ENCODE peak calls at places on chromosomes 16 and 17, in ten cellular contexts. Q, R, T, M, Y, W, Z, S, C and X are unnamed samples.

GRCh38 chr16:65782537-65783290 is 583.8 kb upstream of the CDH5 start:
- DNase-seq in Q (no peak), Z (no peak), W (peak), C (peak), Y (no peak), M (no peak), T (peak), R (no peak), S (no peak), X (no peak)

GRCh38 chr16:88299751-88300462 is 82.9 kb upstream of the ZNF469 start:
- DNase-seq in Q (no peak), S (no peak), M (no peak), R (no peak), T (no peak), C (no peak), Z (no peak), W (no peak), Y (no peak), X (no peak)

GRCh38 chr17:15233022-15233805 is 31.9 kb downstream of the PMP22 start:
- DNase-seq in R (no peak), Z (no peak), W (peak), T (peak), Q (no peak), M (no peak), C (peak), Y (no peak), S (peak), X (no peak)

GRCh38 chr17:20278805-20279204 is 188.5 kb downstream of the LGALS9B start:
- DNase-seq in S (no peak), Q (no peak), M (no peak), Z (no peak), R (no peak), C (no peak), Y (no peak), W (no peak), T (no peak), X (no peak)

GRCh38 chr17:66772148-66772812 is 62.6 kb upstream of the CACNG5 start:
- DNase-seq in M (peak), T (no peak), C (no peak), Z (no peak), Y (no peak), Q (no peak), R (no peak), W (no peak), S (no peak), X (no peak)

GRCh38 chr16:1678500-1679098 is 520 bp downstream of the JPT2 start:
- DNase-seq in R (peak), W (peak), Z (no peak), M (peak), Y (no peak), S (peak), T (peak), C (peak), Q (no peak), X (no peak)

GRCh38 chr17:46151762-46152161 is 41.5 kb downstream of the KANSL1 start:
- DNase-seq in R (no peak), Z (no peak), T (no peak), M (no peak), C (no peak), W (peak), Q (no peak), Y (no peak), S (no peak), X (no peak)

GRCh38 chr17:66312912-66313311 is 10.5 kb downstream of the PRKCA start:
- DNase-seq in Z (no peak), S (no peak), Y (no peak), W (no peak), Q (no peak), R (no peak), T (no peak), C (no peak), M (no peak), X (no peak)

GRCh38 chr16:85902366-85903155 is 3.6 kb downstream of the IRF8 start:
- DNase-seq in Q (no peak), Z (peak), S (peak), T (peak), M (no peak), W (no peak), C (no peak), Y (no peak), R (peak), X (no peak)

GRCh38 chr17:68399638-68400403 is 57.5 kb downstream of the WIPI1 start:
- DNase-seq in W (peak), Z (no peak), Q (peak), M (no peak), T (peak), R (no peak), S (no peak), C (no peak), Y (no peak), X (no peak)

GRCh38 chr17:32780721-32781120 is 96.2 kb downstream of the MYO1D start:
- DNase-seq in Z (no peak), M (no peak), Q (no peak), T (no peak), Y (no peak), W (no peak), C (no peak), R (no peak), S (no peak), X (no peak)

GRCh38 chr17:30291571-30292489 is at the start of gene BLMH:
- DNase-seq in M (peak), C (peak), Q (peak), Y (peak), S (peak), Z (peak), R (peak), W (peak), T (peak), X (peak)

GRCh38 chr16:87190288-87191240 is 126.6 kb downstream of the C16orf95 start:
- DNase-seq in T (no peak), S (no peak), R (no peak), Y (no peak), Z (no peak), W (peak), Q (no peak), C (no peak), M (no peak), X (no peak)

GRCh38 chr17:4968916-4969550 is 1.4 kb upstream of the SPAG7 start:
- DNase-seq in Q (peak), M (no peak), Z (no peak), T (peak), R (no peak), Y (no peak), C (peak), S (peak), W (peak), X (no peak)

GRCh38 chr16:16163571-16163970 is 59.7 kb downstream of the ABCC6 start:
- DNase-seq in M (no peak), Z (no peak), W (no peak), C (no peak), Y (no peak), S (no peak), T (no peak), Q (no peak), R (no peak), X (no peak)

GRCh38 chr16:13429411-13429810 is 490.5 kb upstream of the ERCC4 start:
- DNase-seq in T (no peak), R (no peak), C (no peak), Y (no peak), Z (no peak), M (no peak), Q (no peak), W (peak), S (no peak), X (no peak)

GRCh38 chr16:57061084-57061905 is 31.1 kb upstream of the CPNE2 start:
- DNase-seq in S (no peak), Y (peak), T (peak), C (peak), Z (no peak), M (no peak), R (no peak), Q (peak), W (peak), X (no peak)

GRCh38 chr17:61405686-61406542 is 6.3 kb downstream of the TBX2 start:
- DNase-seq in S (no peak), M (no peak), Z (no peak), W (no peak), C (no peak), T (no peak), R (no peak), Q (peak), Y (peak), X (no peak)

GRCh38 chr17:74078363-74078762 is 125.1 kb upstream of the RPL38 start:
- DNase-seq in S (peak), Y (no peak), T (no peak), C (no peak), W (no peak), R (no peak), Z (no peak), M (no peak), Q (no peak), X (no peak)

GRCh38 chr17:35428229-35428628 is 4.1 kb downstream of the SLFN12 start:
- DNase-seq in Z (no peak), Q (no peak), Y (no peak), C (no peak), M (no peak), T (no peak), R (no peak), W (no peak), S (no peak), X (no peak)

GRCh38 chr16:86398622-86399021 is 111.7 kb upstream of the FOXF1 start:
- DNase-seq in C (no peak), W (peak), R (no peak), Y (no peak), M (no peak), S (no peak), Q (no peak), Z (no peak), T (peak), X (no peak)

GRCh38 chr16:31382485-31383161 is 10.5 kb upstream of the ITGAD start:
- DNase-seq in S (peak), Q (no peak), R (peak), M (peak), Z (peak), T (peak), W (no peak), Y (no peak), C (peak), X (no peak)
- TF ChIP-seq CTCF in S (peak), Q (no peak), R (peak), M (peak), Z (peak), T (peak), W (peak), Y (no peak), C (peak), X (no peak)

DNA sequence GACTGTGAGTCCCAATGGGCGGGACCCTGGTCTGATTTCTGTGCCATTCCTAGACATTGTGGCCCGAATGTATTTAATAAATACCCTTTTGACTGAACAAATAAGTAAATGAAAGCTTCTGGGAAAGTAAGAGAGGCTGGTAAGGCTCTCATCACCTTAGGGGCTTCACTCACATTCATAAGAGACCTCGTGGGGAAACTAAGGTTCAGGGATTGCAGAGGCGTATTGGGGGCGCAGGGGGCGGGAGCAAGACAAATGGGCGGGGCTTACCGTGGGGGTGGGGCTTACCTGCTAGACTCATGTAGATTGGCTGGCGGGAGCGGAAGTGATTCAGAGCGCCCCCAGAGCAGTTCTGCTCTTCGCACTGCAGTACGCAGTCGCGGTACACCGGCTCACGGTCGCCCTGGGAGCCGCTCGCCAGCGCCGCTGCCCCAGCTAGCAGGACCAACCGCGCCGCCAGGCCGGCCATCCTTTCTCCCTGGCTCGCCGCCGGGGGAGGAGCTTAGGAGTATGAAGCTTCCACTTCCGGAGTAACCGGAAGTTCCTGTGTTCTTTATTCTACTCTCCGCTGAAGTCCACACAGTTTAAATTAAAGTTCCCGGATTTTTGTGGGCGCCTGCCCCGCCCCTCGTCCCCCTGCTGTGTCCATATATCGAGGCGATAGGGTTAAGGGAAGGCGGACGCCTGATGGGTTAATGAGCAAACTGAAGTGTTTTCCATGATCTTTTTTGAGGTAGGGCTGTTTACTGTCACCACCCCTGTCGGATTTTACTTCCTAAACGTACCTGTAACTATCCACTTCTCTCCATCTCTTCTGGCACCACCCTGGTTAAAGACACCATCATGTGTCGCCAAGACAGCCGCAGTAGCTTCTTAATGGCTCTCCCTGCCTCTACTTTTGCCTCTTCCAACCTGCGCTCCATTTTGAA is at the start of gene PGAP3:
- DNase-seq in Q (peak), W (peak), S (peak), M (peak), Z (peak), T (peak), R (peak), Y (peak), C (peak), X (peak)
- TF ChIP-seq CTCF in Q (no peak), W (no peak), S (no peak), M (no peak), Z (peak), T (no peak), R (no peak), Y (no peak), C (no peak), X (no peak)

GRCh38 chr17:75487351-75488070 is 27.8 kb downstream of the CASKIN2 start:
- DNase-seq in W (no peak), R (peak), Q (peak), Y (peak), S (no peak), T (peak), M (no peak), Z (peak), C (no peak), X (no peak)
- TF ChIP-seq CTCF in W (peak), R (no peak), Q (no peak), Y (no peak), S (no peak), T (no peak), M (no peak), Z (no peak), C (no peak), X (no peak)

GRCh38 chr16:54462766-54463165 is 176.2 kb upstream of the IRX3 start:
- DNase-seq in T (no peak), Y (no peak), S (no peak), Z (no peak), Q (no peak), C (no peak), W (no peak), R (no peak), M (no peak), X (no peak)

GRCh38 chr16:54459509-54460235 is 173.1 kb upstream of the IRX3 start:
- DNase-seq in Q (no peak), C (no peak), T (no peak), Z (no peak), Y (no peak), S (no peak), R (no peak), M (no peak), W (peak), X (no peak)

GRCh38 chr16:54465063-54465462 is 178.5 kb upstream of the IRX3 start:
- DNase-seq in Y (no peak), T (no peak), M (no peak), W (no peak), S (no peak), Q (no peak), R (no peak), C (no peak), Z (no peak), X (no peak)

GRCh38 chr16:54460254-54460860 is 173.8 kb upstream of the IRX3 start:
- DNase-seq in Y (no peak), M (no peak), Q (no peak), W (no peak), T (no peak), R (no peak), Z (no peak), C (no peak), S (no peak), X (no peak)

GRCh38 chr16:54462151-54462651 is 175.6 kb upstream of the IRX3 start:
- DNase-seq in Y (no peak), M (no peak), R (no peak), C (no peak), T (peak), W (peak), Z (no peak), Q (no peak), S (no peak), X (no peak)
- TF ChIP-seq CTCF in Y (no peak), M (no peak), R (no peak), C (no peak), T (no peak), W (no peak), Z (no peak), Q (no peak), S (no peak), X (no peak)

GRCh38 chr17:10349403-10349802 is 23.4 kb downstream of the MYH13 start:
- DNase-seq in Z (no peak), R (no peak), M (no peak), T (peak), W (no peak), Q (no peak), C (no peak), Y (no peak), S (peak), X (no peak)
- TF ChIP-seq CTCF in Z (peak), R (no peak), M (no peak), T (peak), W (no peak), Q (no peak), C (no peak), Y (no peak), S (peak), X (no peak)

GRCh38 chr17:69503711-69504110 is 89.2 kb downstream of the MAP2K6 start:
- DNase-seq in C (no peak), T (no peak), Z (peak), Q (no peak), Y (no peak), S (no peak), W (no peak), R (no peak), M (no peak), X (no peak)

GRCh38 chr17:69508814-69509213 is 94.3 kb downstream of the MAP2K6 start:
- DNase-seq in M (no peak), C (no peak), Y (no peak), W (no peak), S (no peak), Q (no peak), R (no peak), T (no peak), Z (no peak), X (no peak)

GRCh38 chr17:69502488-69502887 is 88.0 kb downstream of the MAP2K6 start:
- DNase-seq in S (no peak), Y (no peak), Z (no peak), C (no peak), Q (no peak), M (no peak), W (no peak), T (no peak), R (no peak), X (no peak)

GRCh38 chr17:69505740-69506139 is 91.2 kb downstream of the MAP2K6 start:
- DNase-seq in T (no peak), Y (no peak), C (no peak), S (no peak), R (no peak), M (no peak), W (no peak), Q (no peak), Z (no peak), X (no peak)

GRCh38 chr17:69506489-69506888 is 92.0 kb downstream of the MAP2K6 start:
- DNase-seq in Y (no peak), W (no peak), R (no peak), Z (no peak), Q (no peak), S (peak), C (no peak), M (no peak), T (no peak), X (no peak)
- TF ChIP-seq CTCF in Y (no peak), W (peak), R (peak), Z (no peak), Q (no peak), S (peak), C (no peak), M (peak), T (peak), X (no peak)

GRCh38 chr17:50151041-50151936 is 812 bp upstream of the PPP1R9B start:
- DNase-seq in Y (peak), S (peak), Q (peak), Z (peak), R (peak), C (peak), T (peak), M (peak), W (peak), X (peak)
- TF ChIP-seq CTCF in Y (peak), S (peak), Q (peak), Z (peak), R (peak), C (peak), T (peak), M (peak), W (peak), X (no peak)